ENCODE peak calls at places on chromosomes 11 and 22, in four cellular contexts. H, K, Z and P are unnamed samples.

GRCh38 chr11:122137081-122137793 is 21.2 kb upstream of the BLID start:
- DNase-seq in H (no peak), K (no peak), Z (no peak), P (no peak)

GRCh38 chr22:40857309-40857851 is 432 bp downstream of the XPNPEP3 start:
- DNase-seq in H (no peak), K (no peak), Z (no peak), P (no peak)

GRCh38 chr11:119942583-119943338 is 195.2 kb downstream of the TRIM29 start:
- DNase-seq in H (no peak), K (no peak), Z (no peak), P (no peak)

GRCh38 chr11:44243086-44243485 is 66.9 kb downstream of the ALX4 start:
- DNase-seq in H (no peak), K (no peak), Z (no peak), P (no peak)

GRCh38 chr22:17823964-17824363 is 49.7 kb upstream of the BID start:
- DNase-seq in H (no peak), K (no peak), Z (no peak), P (no peak)

GRCh38 chr11:6249822-6250555 is 9.6 kb upstream of the CCKBR start:
- DNase-seq in H (no peak), K (no peak), Z (peak; percentile 46), P (no peak)

GRCh38 chr11:117076941-117077659 is 21.1 kb downstream of the SIK3 start:
- DNase-seq in H (no peak), K (peak; percentile 31), Z (no peak), P (no peak)

GRCh38 chr11:42498971-42499370 is 812.8 kb upstream of the API5 start:
- DNase-seq in H (no peak), K (no peak), Z (no peak), P (no peak)

GRCh38 chr22:41915035-41915782 is at the start of gene SHISA8:
- DNase-seq in H (no peak), K (no peak), Z (no peak), P (no peak)

GRCh38 chr11:61873588-61874459 is 17.5 kb downstream of the FADS3 start:
- DNase-seq in H (no peak), K (no peak), Z (no peak), P (peak; percentile 86)

GRCh38 chr22:36077261-36077660 is 48.6 kb upstream of the RBFOX2 start:
- DNase-seq in H (no peak), K (no peak), Z (no peak), P (no peak)

GRCh38 chr11:129591527-129591926 is 215.9 kb downstream of the BARX2 start:
- DNase-seq in H (no peak), K (no peak), Z (no peak), P (no peak)

GRCh38 chr22:46564084-46564714 is 26.8 kb upstream of the CELSR1 start:
- DNase-seq in H (no peak), K (no peak), Z (no peak), P (peak; percentile 43)

GRCh38 chr11:4636962-4637661 is at the start of gene OR51D1:
- DNase-seq in H (peak; percentile 87), K (peak; percentile 53), Z (peak; percentile 51), P (no peak)

GRCh38 chr22:27150530-27150909 is 493.1 kb downstream of the MIAT start:
- DNase-seq in H (no peak), K (peak; percentile 2), Z (peak; percentile 83), P (no peak)

GRCh38 chr11:91932151-91932821 is 292.3 kb upstream of the FAT3 start:
- DNase-seq in H (no peak), K (no peak), Z (no peak), P (no peak)

GRCh38 chr22:46557736-46558480 is 20.5 kb upstream of the CELSR1 start:
- DNase-seq in H (no peak), K (no peak), Z (no peak), P (peak; percentile 40)

GRCh38 chr11:122170815-122171475 is 54.9 kb upstream of the BLID start:
- DNase-seq in H (no peak), K (no peak), Z (no peak), P (no peak)

GRCh38 chr11:57244911-57245310 is 7.9 kb upstream of the APLNR start:
- DNase-seq in H (no peak), K (peak; percentile 17), Z (no peak), P (no peak)

GRCh38 chr11:57251491-57252104 is 14.5 kb upstream of the APLNR start:
- DNase-seq in H (no peak), K (no peak), Z (no peak), P (no peak)

GRCh38 chr11:57249384-57250319 is 12.6 kb upstream of the APLNR start:
- DNase-seq in H (no peak), K (peak; percentile 59), Z (no peak), P (no peak)

GRCh38 chr11:57251037-57251436 is 14.0 kb upstream of the APLNR start:
- DNase-seq in H (no peak), K (no peak), Z (no peak), P (no peak)

DNA sequence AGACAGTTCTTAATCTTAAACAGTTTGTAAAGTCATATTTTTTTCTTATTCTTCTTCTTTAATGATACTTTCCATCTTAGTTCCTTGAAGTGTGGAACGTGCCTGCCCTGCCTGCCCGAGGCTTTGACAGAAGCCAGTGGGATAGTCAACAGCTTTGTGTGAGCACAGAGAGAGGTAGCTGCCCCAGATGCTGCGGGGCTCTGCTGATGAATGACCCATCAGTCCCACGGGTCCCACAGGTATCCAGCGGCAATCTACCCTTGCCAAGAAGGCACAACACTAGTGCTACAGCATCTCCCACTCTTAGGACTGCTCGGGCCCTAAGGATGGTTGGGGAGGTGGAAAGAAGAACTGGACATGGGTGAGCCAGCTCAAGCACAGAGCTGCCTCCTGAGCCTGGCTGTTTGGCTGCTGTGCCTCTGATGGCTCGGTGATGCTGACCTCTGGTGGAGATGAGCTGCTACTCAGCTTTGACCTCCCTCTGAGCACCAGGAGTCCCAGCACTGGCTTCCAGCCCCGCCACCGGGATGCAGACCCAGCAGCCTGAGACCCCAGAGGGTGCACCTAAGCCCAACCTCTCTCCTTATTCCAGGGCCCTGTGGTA is 11.8 kb upstream of the APLNR start:
- DNase-seq in H (peak; percentile 89), K (peak; percentile 49), Z (no peak), P (no peak)
- TF ChIP-seq CTCF in H (peak; percentile 81), K (no peak), Z (no peak), P (peak; percentile 60)

GRCh38 chr11:57322881-57323467 is 1.8 kb downstream of the TNKS1BP1 start:
- DNase-seq in H (no peak), K (no peak), Z (no peak), P (no peak)

GRCh38 chr11:57323503-57324153 is 1.1 kb downstream of the TNKS1BP1 start:
- DNase-seq in H (no peak), K (no peak), Z (no peak), P (no peak)

GRCh38 chr11:57325735-57326048 is 940 bp upstream of the TNKS1BP1 start:
- DNase-seq in H (no peak), K (peak; percentile 19), Z (no peak), P (no peak)

GRCh38 chr11:57324886-57325734 is at the start of gene TNKS1BP1:
- DNase-seq in H (peak; percentile 97), K (peak; percentile 96), Z (peak; percentile 85), P (no peak)

GRCh38 chr11:57324154-57324885 is 432 bp downstream of the TNKS1BP1 start:
- DNase-seq in H (peak; percentile 82), K (no peak), Z (no peak), P (no peak)
- TF ChIP-seq CTCF in H (no peak), K (no peak), Z (no peak), P (no peak)

DNA sequence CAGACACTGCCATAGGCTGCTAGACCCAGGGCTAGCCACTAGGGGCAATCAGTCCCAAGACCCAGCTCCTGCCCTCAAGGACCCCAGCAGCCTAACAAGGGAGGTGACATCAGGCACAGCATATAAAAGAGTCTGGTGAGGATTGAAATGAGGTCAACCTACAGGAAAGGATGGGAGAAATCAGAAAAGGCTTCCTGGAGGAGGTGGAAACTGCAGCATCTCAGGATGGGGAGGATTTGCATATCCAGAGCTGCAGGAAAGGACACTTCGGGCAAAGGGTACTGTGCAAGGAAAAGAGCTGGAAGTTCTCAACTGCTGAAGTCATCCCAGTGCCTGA is 2.9 kb upstream of the ARFGAP2 start:
- DNase-seq in H (peak; percentile 76), K (peak; percentile 83), Z (no peak), P (no peak)
- TF ChIP-seq CTCF in H (peak; percentile 70), K (peak; percentile 87), Z (peak; percentile 71), P (peak; percentile 75)

GRCh38 chr11:24386551-24387404 is 110.1 kb upstream of the LUZP2 start:
- DNase-seq in H (no peak), K (no peak), Z (no peak), P (no peak)
- TF ChIP-seq CTCF in H (peak; percentile 79), K (peak; percentile 56), Z (no peak), P (peak; percentile 88)

GRCh38 chr11:65586676-65587075 is 8.9 kb downstream of the KCNK7 start:
- DNase-seq in H (peak; percentile 67), K (no peak), Z (no peak), P (no peak)
- TF ChIP-seq CTCF in H (no peak), K (no peak), Z (no peak), P (no peak)